ENCODE peak calls at places on chromosomes 13 and 19, in five cellular contexts. One of them, this sample, is unnamed.
A peak's percentile ranks its signal among the peaks of the same experiment; 100 is the strongest.

GRCh38 chr19:12790628-12791344 is 500 bp upstream of the JUNB start:
- DNase-seq in WTC11: no peak
- DNase-seq in body of pancreas: no peak
- DNase-seq in frontal cortex: peak; percentile 35
- DNase-seq in C1 segment of cervical spinal cord: no peak
- DNase-seq in this sample: peak; percentile 44

GRCh38 chr13:39215971-39216370 is 177.7 kb downstream of the NHLRC3 start:
- DNase-seq in body of pancreas: no peak
- DNase-seq in C1 segment of cervical spinal cord: no peak
- DNase-seq in frontal cortex: no peak
- DNase-seq in WTC11: no peak
- DNase-seq in this sample: no peak

GRCh38 chr19:20365146-20365545 is 198.1 kb downstream of the ZNF486 start:
- DNase-seq in body of pancreas: no peak
- DNase-seq in frontal cortex: no peak
- DNase-seq in WTC11: no peak
- DNase-seq in C1 segment of cervical spinal cord: no peak
- DNase-seq in this sample: no peak

GRCh38 chr19:10335149-10336053 is 2.1 kb upstream of the RAVER1 start:
- DNase-seq in WTC11: peak; percentile 52
- DNase-seq in C1 segment of cervical spinal cord: peak; percentile 28
- DNase-seq in frontal cortex: no peak
- DNase-seq in body of pancreas: no peak
- DNase-seq in this sample: no peak

GRCh38 chr13:78658630-78659449 is at the start of gene OBI1:
- DNase-seq in WTC11: peak; percentile 77
- DNase-seq in C1 segment of cervical spinal cord: peak; percentile 90
- DNase-seq in body of pancreas: peak; percentile 91
- DNase-seq in frontal cortex: peak; percentile 82
- DNase-seq in this sample: peak; percentile 77

GRCh38 chr13:114035583-114036501 is 62.0 kb upstream of the C13orf46 start:
- DNase-seq in WTC11: no peak
- DNase-seq in C1 segment of cervical spinal cord: peak; percentile 96
- DNase-seq in body of pancreas: peak; percentile 31
- DNase-seq in frontal cortex: peak; percentile 74
- DNase-seq in this sample: peak; percentile 94

GRCh38 chr19:28482221-28482620 is 730.7 kb downstream of the UQCRFS1 start:
- DNase-seq in frontal cortex: no peak
- DNase-seq in WTC11: peak; percentile 67
- DNase-seq in C1 segment of cervical spinal cord: no peak
- DNase-seq in body of pancreas: no peak
- DNase-seq in this sample: no peak

GRCh38 chr13:59447846-59448620 is 715.7 kb downstream of the DIAPH3 start:
- DNase-seq in WTC11: no peak
- DNase-seq in C1 segment of cervical spinal cord: no peak
- DNase-seq in body of pancreas: no peak
- DNase-seq in frontal cortex: no peak
- DNase-seq in this sample: no peak

GRCh38 chr13:45178349-45179142 is 22.3 kb downstream of the KCTD4 start:
- DNase-seq in WTC11: no peak
- DNase-seq in C1 segment of cervical spinal cord: no peak
- DNase-seq in body of pancreas: no peak
- DNase-seq in frontal cortex: no peak
- DNase-seq in this sample: no peak

GRCh38 chr13:38173403-38173802 is 176.2 kb upstream of the UFM1 start:
- DNase-seq in body of pancreas: no peak
- DNase-seq in frontal cortex: no peak
- DNase-seq in WTC11: no peak
- DNase-seq in C1 segment of cervical spinal cord: no peak
- DNase-seq in this sample: no peak

GRCh38 chr13:112444001-112444311 is 67.8 kb downstream of the SPACA7 start:
- DNase-seq in body of pancreas: peak; percentile 70
- DNase-seq in frontal cortex: peak; percentile 76
- DNase-seq in WTC11: peak; percentile 94
- DNase-seq in C1 segment of cervical spinal cord: peak; percentile 27
- DNase-seq in this sample: peak; percentile 27